ENCODE peak calls at places on chromosomes 7 and 10, in six cellular contexts. One of them, this sample, is unnamed.

GRCh38 chr7:120583835-120584586 is 273.9 kb downstream of the TSPAN12 start:
- DNase-seq in activated effector memory CD4-positive, alpha-beta T cell treated with anti-CD3 and anti-CD28 coated beads, Interleukin-2, amount 50 U/mL, for 16 hours: no peak
- DNase-seq in brain microvascular endothelial cell: peak; percentile 85
- DNase-seq in activated gamma-delta T cell treated with Interleukin-2 at 50 U/mL for 16 hours: no peak
- DNase-seq in activated B cell treated with CpG ODN at 0.5 μM for 24 hours: no peak
- DNase-seq in T47D: no peak
- DNase-seq in this sample: no peak

GRCh38 chr10:78042752-78043104 is 9.1 kb downstream of the RPS24 start:
- DNase-seq in activated effector memory CD4-positive, alpha-beta T cell treated with anti-CD3 and anti-CD28 coated beads, Interleukin-2, amount 50 U/mL, for 16 hours: no peak
- DNase-seq in brain microvascular endothelial cell: no peak
- DNase-seq in activated gamma-delta T cell treated with Interleukin-2 at 50 U/mL for 16 hours: no peak
- DNase-seq in activated B cell treated with CpG ODN at 0.5 μM for 24 hours: no peak
- DNase-seq in T47D: no peak
- DNase-seq in this sample: no peak

GRCh38 chr10:98090822-98091221 is 43.6 kb upstream of the R3HCC1L start:
- DNase-seq in activated effector memory CD4-positive, alpha-beta T cell treated with anti-CD3 and anti-CD28 coated beads, Interleukin-2, amount 50 U/mL, for 16 hours: no peak
- DNase-seq in brain microvascular endothelial cell: no peak
- DNase-seq in activated gamma-delta T cell treated with Interleukin-2 at 50 U/mL for 16 hours: no peak
- DNase-seq in activated B cell treated with CpG ODN at 0.5 μM for 24 hours: no peak
- DNase-seq in T47D: no peak
- DNase-seq in this sample: no peak

GRCh38 chr7:157113607-157114006 is 25.1 kb upstream of the UBE3C start:
- DNase-seq in activated effector memory CD4-positive, alpha-beta T cell treated with anti-CD3 and anti-CD28 coated beads, Interleukin-2, amount 50 U/mL, for 16 hours: no peak
- DNase-seq in brain microvascular endothelial cell: no peak
- DNase-seq in activated gamma-delta T cell treated with Interleukin-2 at 50 U/mL for 16 hours: no peak
- DNase-seq in activated B cell treated with CpG ODN at 0.5 μM for 24 hours: no peak
- DNase-seq in T47D: no peak
- DNase-seq in this sample: no peak

GRCh38 chr7:7956531-7957221 is 11.9 kb upstream of the GLCCI1 start:
- DNase-seq in activated effector memory CD4-positive, alpha-beta T cell treated with anti-CD3 and anti-CD28 coated beads, Interleukin-2, amount 50 U/mL, for 16 hours: no peak
- DNase-seq in brain microvascular endothelial cell: no peak
- DNase-seq in activated gamma-delta T cell treated with Interleukin-2 at 50 U/mL for 16 hours: no peak
- DNase-seq in activated B cell treated with CpG ODN at 0.5 μM for 24 hours: no peak
- DNase-seq in T47D: peak; percentile 44
- DNase-seq in this sample: no peak

GRCh38 chr10:119292968-119293367 is 85.6 kb downstream of the GRK5 start:
- DNase-seq in activated effector memory CD4-positive, alpha-beta T cell treated with anti-CD3 and anti-CD28 coated beads, Interleukin-2, amount 50 U/mL, for 16 hours: no peak
- DNase-seq in brain microvascular endothelial cell: no peak
- DNase-seq in activated gamma-delta T cell treated with Interleukin-2 at 50 U/mL for 16 hours: no peak
- DNase-seq in activated B cell treated with CpG ODN at 0.5 μM for 24 hours: no peak
- DNase-seq in T47D: no peak
- DNase-seq in this sample: no peak

GRCh38 chr10:20955355-20955893 is 58.3 kb upstream of the NEBL start:
- DNase-seq in activated effector memory CD4-positive, alpha-beta T cell treated with anti-CD3 and anti-CD28 coated beads, Interleukin-2, amount 50 U/mL, for 16 hours: no peak
- DNase-seq in brain microvascular endothelial cell: peak; percentile 9
- DNase-seq in activated gamma-delta T cell treated with Interleukin-2 at 50 U/mL for 16 hours: no peak
- DNase-seq in activated B cell treated with CpG ODN at 0.5 μM for 24 hours: no peak
- DNase-seq in T47D: no peak
- DNase-seq in this sample: no peak

GRCh38 chr10:113093188-113094113 is 143.4 kb downstream of the TCF7L2 start:
- DNase-seq in activated effector memory CD4-positive, alpha-beta T cell treated with anti-CD3 and anti-CD28 coated beads, Interleukin-2, amount 50 U/mL, for 16 hours: no peak
- DNase-seq in brain microvascular endothelial cell: no peak
- DNase-seq in activated gamma-delta T cell treated with Interleukin-2 at 50 U/mL for 16 hours: no peak
- DNase-seq in activated B cell treated with CpG ODN at 0.5 μM for 24 hours: no peak
- DNase-seq in T47D: peak; percentile 23
- DNase-seq in this sample: no peak

GRCh38 chr7:43700059-43700501 is 29.2 kb downstream of the COA1 start:
- DNase-seq in activated effector memory CD4-positive, alpha-beta T cell treated with anti-CD3 and anti-CD28 coated beads, Interleukin-2, amount 50 U/mL, for 16 hours: no peak
- DNase-seq in brain microvascular endothelial cell: no peak
- DNase-seq in activated gamma-delta T cell treated with Interleukin-2 at 50 U/mL for 16 hours: no peak
- DNase-seq in activated B cell treated with CpG ODN at 0.5 μM for 24 hours: no peak
- DNase-seq in T47D: peak; percentile 73
- DNase-seq in this sample: no peak

GRCh38 chr7:129168219-129168991 is 20.0 kb upstream of the SMO start:
- DNase-seq in activated effector memory CD4-positive, alpha-beta T cell treated with anti-CD3 and anti-CD28 coated beads, Interleukin-2, amount 50 U/mL, for 16 hours: no peak
- DNase-seq in brain microvascular endothelial cell: no peak
- DNase-seq in activated gamma-delta T cell treated with Interleukin-2 at 50 U/mL for 16 hours: no peak
- DNase-seq in activated B cell treated with CpG ODN at 0.5 μM for 24 hours: no peak
- DNase-seq in T47D: no peak
- DNase-seq in this sample: no peak

GRCh38 chr10:113585949-113586348 is 33.1 kb downstream of the HABP2 start:
- DNase-seq in activated effector memory CD4-positive, alpha-beta T cell treated with anti-CD3 and anti-CD28 coated beads, Interleukin-2, amount 50 U/mL, for 16 hours: no peak
- DNase-seq in brain microvascular endothelial cell: no peak
- DNase-seq in activated gamma-delta T cell treated with Interleukin-2 at 50 U/mL for 16 hours: no peak
- DNase-seq in activated B cell treated with CpG ODN at 0.5 μM for 24 hours: no peak
- DNase-seq in T47D: no peak
- DNase-seq in this sample: no peak

GRCh38 chr10:24483701-24484100 is 240.0 kb downstream of the ARHGAP21 start:
- DNase-seq in activated effector memory CD4-positive, alpha-beta T cell treated with anti-CD3 and anti-CD28 coated beads, Interleukin-2, amount 50 U/mL, for 16 hours: peak; percentile 68
- DNase-seq in brain microvascular endothelial cell: peak; percentile 21
- DNase-seq in activated gamma-delta T cell treated with Interleukin-2 at 50 U/mL for 16 hours: no peak
- DNase-seq in activated B cell treated with CpG ODN at 0.5 μM for 24 hours: no peak
- DNase-seq in T47D: peak; percentile 81
- DNase-seq in this sample: no peak

GRCh38 chr10:9198611-9199010 is 1144.1 kb downstream of the GATA3 start:
- DNase-seq in activated effector memory CD4-positive, alpha-beta T cell treated with anti-CD3 and anti-CD28 coated beads, Interleukin-2, amount 50 U/mL, for 16 hours: no peak
- DNase-seq in brain microvascular endothelial cell: peak; percentile 40
- DNase-seq in activated gamma-delta T cell treated with Interleukin-2 at 50 U/mL for 16 hours: no peak
- DNase-seq in activated B cell treated with CpG ODN at 0.5 μM for 24 hours: no peak
- DNase-seq in T47D: peak; percentile 86
- DNase-seq in this sample: no peak

GRCh38 chr10:124074471-124075109 is 18.8 kb downstream of the CHST15 start:
- DNase-seq in activated effector memory CD4-positive, alpha-beta T cell treated with anti-CD3 and anti-CD28 coated beads, Interleukin-2, amount 50 U/mL, for 16 hours: no peak
- DNase-seq in brain microvascular endothelial cell: no peak
- DNase-seq in activated gamma-delta T cell treated with Interleukin-2 at 50 U/mL for 16 hours: no peak
- DNase-seq in activated B cell treated with CpG ODN at 0.5 μM for 24 hours: no peak
- DNase-seq in T47D: no peak
- DNase-seq in this sample: no peak

GRCh38 chr7:74272305-74273038 is 16.7 kb upstream of the CLIP2 start:
- DNase-seq in activated effector memory CD4-positive, alpha-beta T cell treated with anti-CD3 and anti-CD28 coated beads, Interleukin-2, amount 50 U/mL, for 16 hours: no peak
- DNase-seq in brain microvascular endothelial cell: peak; percentile 95
- DNase-seq in activated gamma-delta T cell treated with Interleukin-2 at 50 U/mL for 16 hours: no peak
- DNase-seq in activated B cell treated with CpG ODN at 0.5 μM for 24 hours: peak; percentile 71
- DNase-seq in T47D: no peak
- DNase-seq in this sample: no peak

GRCh38 chr7:141161959-141162547 is 88.2 kb downstream of the TMEM178B start:
- DNase-seq in activated effector memory CD4-positive, alpha-beta T cell treated with anti-CD3 and anti-CD28 coated beads, Interleukin-2, amount 50 U/mL, for 16 hours: no peak
- DNase-seq in brain microvascular endothelial cell: peak; percentile 4
- DNase-seq in activated gamma-delta T cell treated with Interleukin-2 at 50 U/mL for 16 hours: no peak
- DNase-seq in activated B cell treated with CpG ODN at 0.5 μM for 24 hours: no peak
- DNase-seq in T47D: no peak
- DNase-seq in this sample: no peak

GRCh38 chr10:95756796-95757657 is 1.1 kb downstream of the ENTPD1 start:
- DNase-seq in activated effector memory CD4-positive, alpha-beta T cell treated with anti-CD3 and anti-CD28 coated beads, Interleukin-2, amount 50 U/mL, for 16 hours: no peak
- DNase-seq in brain microvascular endothelial cell: no peak
- DNase-seq in activated gamma-delta T cell treated with Interleukin-2 at 50 U/mL for 16 hours: no peak
- DNase-seq in activated B cell treated with CpG ODN at 0.5 μM for 24 hours: no peak
- DNase-seq in T47D: no peak
- DNase-seq in this sample: no peak

GRCh38 chr7:19969859-19970493 is 196.6 kb upstream of the TMEM196 start:
- DNase-seq in activated effector memory CD4-positive, alpha-beta T cell treated with anti-CD3 and anti-CD28 coated beads, Interleukin-2, amount 50 U/mL, for 16 hours: no peak
- DNase-seq in brain microvascular endothelial cell: peak; percentile 36
- DNase-seq in activated gamma-delta T cell treated with Interleukin-2 at 50 U/mL for 16 hours: no peak
- DNase-seq in activated B cell treated with CpG ODN at 0.5 μM for 24 hours: no peak
- DNase-seq in T47D: peak; percentile 33
- DNase-seq in this sample: no peak

GRCh38 chr10:60871215-60871614 is 72.8 kb downstream of the RHOBTB1 start:
- DNase-seq in activated effector memory CD4-positive, alpha-beta T cell treated with anti-CD3 and anti-CD28 coated beads, Interleukin-2, amount 50 U/mL, for 16 hours: no peak
- DNase-seq in brain microvascular endothelial cell: no peak
- DNase-seq in activated gamma-delta T cell treated with Interleukin-2 at 50 U/mL for 16 hours: no peak
- DNase-seq in activated B cell treated with CpG ODN at 0.5 μM for 24 hours: no peak
- DNase-seq in T47D: no peak
- DNase-seq in this sample: no peak

GRCh38 chr10:132457328-132458070 is 60.5 kb downstream of the PWWP2B start:
- DNase-seq in activated effector memory CD4-positive, alpha-beta T cell treated with anti-CD3 and anti-CD28 coated beads, Interleukin-2, amount 50 U/mL, for 16 hours: no peak
- DNase-seq in brain microvascular endothelial cell: no peak
- DNase-seq in activated gamma-delta T cell treated with Interleukin-2 at 50 U/mL for 16 hours: no peak
- DNase-seq in activated B cell treated with CpG ODN at 0.5 μM for 24 hours: no peak
- DNase-seq in T47D: peak; percentile 57
- DNase-seq in this sample: no peak

GRCh38 chr7:191105-192034 is 1.0 kb upstream of the FAM20C start:
- DNase-seq in activated effector memory CD4-positive, alpha-beta T cell treated with anti-CD3 and anti-CD28 coated beads, Interleukin-2, amount 50 U/mL, for 16 hours: no peak
- DNase-seq in brain microvascular endothelial cell: peak; percentile 85
- DNase-seq in activated gamma-delta T cell treated with Interleukin-2 at 50 U/mL for 16 hours: no peak
- DNase-seq in activated B cell treated with CpG ODN at 0.5 μM for 24 hours: no peak
- DNase-seq in T47D: peak; percentile 57
- DNase-seq in this sample: no peak

GRCh38 chr10:48551796-48552591 is 52.9 kb downstream of the ARHGAP22 start:
- DNase-seq in activated effector memory CD4-positive, alpha-beta T cell treated with anti-CD3 and anti-CD28 coated beads, Interleukin-2, amount 50 U/mL, for 16 hours: no peak
- DNase-seq in brain microvascular endothelial cell: peak; percentile 40
- DNase-seq in activated gamma-delta T cell treated with Interleukin-2 at 50 U/mL for 16 hours: no peak
- DNase-seq in activated B cell treated with CpG ODN at 0.5 μM for 24 hours: peak; percentile 27
- DNase-seq in T47D: peak; percentile 50
- DNase-seq in this sample: no peak

GRCh38 chr10:5034588-5034987 is 30.9 kb upstream of the AKR1C2 start:
- DNase-seq in activated effector memory CD4-positive, alpha-beta T cell treated with anti-CD3 and anti-CD28 coated beads, Interleukin-2, amount 50 U/mL, for 16 hours: no peak
- DNase-seq in brain microvascular endothelial cell: no peak
- DNase-seq in activated gamma-delta T cell treated with Interleukin-2 at 50 U/mL for 16 hours: no peak
- DNase-seq in activated B cell treated with CpG ODN at 0.5 μM for 24 hours: no peak
- DNase-seq in T47D: no peak
- DNase-seq in this sample: no peak

GRCh38 chr10:88538038-88538437 is 45.1 kb downstream of the RNLS start:
- DNase-seq in activated effector memory CD4-positive, alpha-beta T cell treated with anti-CD3 and anti-CD28 coated beads, Interleukin-2, amount 50 U/mL, for 16 hours: no peak
- DNase-seq in brain microvascular endothelial cell: no peak
- DNase-seq in activated gamma-delta T cell treated with Interleukin-2 at 50 U/mL for 16 hours: no peak
- DNase-seq in activated B cell treated with CpG ODN at 0.5 μM for 24 hours: no peak
- DNase-seq in T47D: no peak
- DNase-seq in this sample: no peak

GRCh38 chr10:11713186-11713743 is 28.9 kb upstream of the ECHDC3 start:
- DNase-seq in activated effector memory CD4-positive, alpha-beta T cell treated with anti-CD3 and anti-CD28 coated beads, Interleukin-2, amount 50 U/mL, for 16 hours: no peak
- DNase-seq in brain microvascular endothelial cell: peak; percentile 87
- DNase-seq in activated gamma-delta T cell treated with Interleukin-2 at 50 U/mL for 16 hours: no peak
- DNase-seq in activated B cell treated with CpG ODN at 0.5 μM for 24 hours: no peak
- DNase-seq in T47D: no peak
- DNase-seq in this sample: no peak